ENCODE peak calls at places on chromosomes 16 and 17, in nine cellular contexts. Y is NCI-H446, Q is HCEC 1CT, B is GM12865, S is RPMI8226, F is stromal cell of bone marrow, Z is fibroblast of the aortic adventitia, O is caudate nucleus, G is ELR. J is an unnamed sample.
A peak's percentile ranks its signal among the peaks of the same experiment; 100 is the strongest.

GRCh38 chr16:18003033-18003432 is 333.5 kb downstream of the NPIPA8 start:
- DNase-seq in O (no peak), Q (no peak), B (no peak), G (no peak), S (no peak), Y (no peak), Z (no peak), F (no peak), J (no peak)

GRCh38 chr16:84502075-84502474 is 2.4 kb downstream of the MEAK7 start:
- DNase-seq in Z (no peak), O (no peak), Q (no peak), G (no peak), Y (no peak), F (no peak), S (no peak), B (no peak), J (no peak)

GRCh38 chr17:18988546-18989173 is 15.9 kb downstream of the FAM83G start:
- DNase-seq in S (no peak), Z (no peak), O (no peak), G (no peak), Y (no peak), B (no peak), F (no peak), Q (no peak), J (no peak)

GRCh38 chr17:8654822-8655221 is 24.3 kb upstream of the MYH10 start:
- DNase-seq in S (no peak), F (no peak), B (no peak), Z (no peak), Y (no peak), G (no peak), Q (no peak), O (no peak), J (no peak)

GRCh38 chr16:81908466-81909230 is 102.6 kb downstream of the SDR42E1 start:
- DNase-seq in Q (no peak), G (peak; percentile 28), F (no peak), Z (no peak), B (no peak), Y (no peak), S (no peak), O (no peak), J (no peak)

GRCh38 chr16:23286131-23286532 is 16.0 kb upstream of the SCNN1B start:
- DNase-seq in Z (peak; percentile 15), Q (peak; percentile 97), B (no peak), O (no peak), Y (no peak), G (peak; percentile 75), S (no peak), F (peak; percentile 38), J (peak; percentile 17)

GRCh38 chr17:38600416-38600815 is 5.3 kb downstream of the SRCIN1 start:
- DNase-seq in Q (no peak), O (no peak), Y (no peak), Z (no peak), F (no peak), B (no peak), G (no peak), S (no peak), J (no peak)

GRCh38 chr16:80526418-80527061 is 14.3 kb upstream of the DYNLRB2 start:
- DNase-seq in Z (peak; percentile 75), O (no peak), B (peak; percentile 77), S (peak; percentile 55), Y (peak; percentile 37), F (peak; percentile 48), Q (peak; percentile 20), G (peak; percentile 68), J (peak; percentile 26)

GRCh38 chr17:5823219-5823618 is 238.9 kb upstream of the NLRP1 start:
- DNase-seq in O (no peak), Y (no peak), G (no peak), S (no peak), Z (no peak), B (no peak), F (no peak), Q (no peak), J (no peak)

GRCh38 chr16:54677551-54677950 is 253.1 kb upstream of the IRX5 start:
- DNase-seq in G (no peak), B (no peak), F (no peak), Q (no peak), S (no peak), Z (no peak), O (no peak), Y (no peak), J (no peak)

GRCh38 chr17:60679287-60679686 is 1.6 kb downstream of the BCAS3 start:
- DNase-seq in S (no peak), F (no peak), Y (no peak), Z (no peak), G (no peak), B (no peak), O (no peak), Q (no peak), J (no peak)

GRCh38 chr16:53433930-53434435 is 288 bp upstream of the RBL2 start:
- DNase-seq in Q (no peak), G (no peak), B (no peak), Z (peak; percentile 80), F (peak; percentile 68), Y (no peak), O (no peak), S (no peak), J (peak; percentile 42)

GRCh38 chr17:8480011-8480976 is 44.6 kb downstream of the NDEL1 start:
- DNase-seq in B (no peak), G (no peak), Y (no peak), Z (no peak), Q (no peak), F (no peak), S (no peak), O (no peak), J (no peak)

GRCh38 chr16:49492090-49492801 is 118.6 kb downstream of the C16orf78 start:
- DNase-seq in Y (peak; percentile 49), F (no peak), S (peak; percentile 60), O (no peak), G (no peak), Q (no peak), B (peak; percentile 40), Z (peak; percentile 7), J (no peak)

GRCh38 chr17:6047966-6048365 is 22.2 kb upstream of the WSCD1 start:
- DNase-seq in S (no peak), F (no peak), G (no peak), Y (no peak), B (no peak), Z (no peak), O (no peak), Q (peak; percentile 32), J (no peak)

J was measured in GM04504.